ENCODE peak calls at places on chromosomes 7 and 10, in seven cellular contexts. P is T-cell, V is midbrain, O is Karpas-422, G is breast epithelium, R is nephron progenitor cell, L is NT2/D1. U is an unnamed sample.
A peak's percentile ranks its signal among the peaks of the same experiment; 100 is the strongest.

GRCh38 chr10:104732222-104732621 is 91.1 kb downstream of the SORCS3 start:
- DNase-seq in L (no peak), O (no peak), R (no peak), P (no peak), G (no peak), V (peak; percentile 67), U (no peak)

GRCh38 chr10:128481152-128481551 is 354.9 kb upstream of the MKI67 start:
- DNase-seq in G (no peak), P (no peak), L (no peak), R (peak; percentile 43), V (no peak), O (no peak), U (no peak)

GRCh38 chr7:55369427-55369826 is 4.3 kb downstream of the LANCL2 start:
- DNase-seq in V (no peak), O (peak; percentile 45), P (no peak), R (no peak), L (no peak), G (no peak), U (no peak)

GRCh38 chr7:140267381-140268226 is 90.8 kb upstream of the KDM7A start:
- DNase-seq in R (no peak), G (no peak), P (no peak), O (no peak), V (no peak), L (no peak), U (no peak)

GRCh38 chr7:121547341-121548092 is 151.4 kb upstream of the FAM3C start:
- DNase-seq in V (peak; percentile 61), P (no peak), R (peak; percentile 5), G (no peak), O (peak; percentile 81), L (peak; percentile 33), U (peak; percentile 37)

GRCh38 chr7:77822269-77822668 is 23.7 kb downstream of the PHTF2 start:
- DNase-seq in P (no peak), G (no peak), L (no peak), R (no peak), V (no peak), O (peak; percentile 76), U (no peak)

GRCh38 chr10:34653530-34653929 is 161.6 kb downstream of the PARD3 start:
- DNase-seq in G (no peak), V (no peak), L (no peak), P (no peak), R (no peak), O (no peak), U (no peak)

GRCh38 chr10:117284726-117285494 is 44.0 kb downstream of the SLC18A2 start:
- DNase-seq in O (no peak), P (no peak), V (no peak), R (no peak), G (no peak), L (no peak), U (no peak)

GRCh38 chr7:108406474-108406873 is 49.8 kb downstream of the NRCAM start:
- DNase-seq in R (no peak), L (no peak), O (no peak), P (no peak), V (no peak), G (no peak), U (peak; percentile 99)